ENCODE peak calls at places on chromosome 18, in eight cellular contexts. B, J, Z, S, N, L, I and E are unnamed samples.

GRCh38 chr18:68841301-68841700 is 43.4 kb downstream of the CCDC102B start:
- DNase-seq in B (no peak), J (no peak), Z (no peak), S (peak), N (no peak), L (no peak), I (no peak), E (no peak)

GRCh38 chr18:79558196-79559120 is 121.1 kb upstream of the CTDP1 start:
- DNase-seq in B (no peak), J (no peak), Z (no peak), S (no peak), N (no peak), L (no peak), I (no peak), E (no peak)

GRCh38 chr18:10726198-10727068 is 200.6 kb downstream of the NAPG start:
- DNase-seq in B (no peak), J (no peak), Z (no peak), S (no peak), N (no peak), L (no peak), I (no peak), E (no peak)

GRCh38 chr18:61742555-61743429 is 150.0 kb downstream of the RNF152 start:
- DNase-seq in B (no peak), J (peak), Z (no peak), S (peak), N (no peak), L (no peak), I (no peak), E (no peak)

GRCh38 chr18:4232656-4233055 is 222.5 kb downstream of the DLGAP1 start:
- DNase-seq in B (no peak), J (no peak), Z (no peak), S (no peak), N (no peak), L (no peak), I (no peak), E (no peak)

GRCh38 chr18:80190311-80190710 is 57.0 kb downstream of the PARD6G start:
- DNase-seq in B (no peak), J (no peak), Z (no peak), S (no peak), N (no peak), L (no peak), I (no peak), E (no peak)

GRCh38 chr18:51021226-51021965 is 8.6 kb upstream of the SMAD4 start:
- DNase-seq in B (no peak), J (no peak), Z (no peak), S (no peak), N (no peak), L (no peak), I (no peak), E (no peak)

GRCh38 chr18:23872701-23873550 is 141.6 kb upstream of the TTC39C start:
- DNase-seq in B (peak), J (no peak), Z (no peak), S (no peak), N (peak), L (no peak), I (no peak), E (no peak)